ENCODE peak calls at places on chromosomes 2 and 18, in four cellular contexts. E, B, X and L are unnamed samples.

GRCh38 chr2:110125292-110125691 is 9.7 kb upstream of the MALL start:
- DNase-seq in B (no peak), X (no peak), E (no peak), L (no peak)

GRCh38 chr2:98393354-98393753 is 47.1 kb downstream of the CNGA3 start:
- DNase-seq in E (no peak), B (no peak), X (no peak), L (no peak)

GRCh38 chr2:143321994-143322393 is 192.8 kb downstream of the ARHGAP15 start:
- DNase-seq in E (no peak), B (no peak), X (peak; percentile 77), L (no peak)

GRCh38 chr2:102942098-102942497 is 180.3 kb downstream of the TMEM182 start:
- DNase-seq in X (no peak), E (no peak), B (no peak), L (no peak)

GRCh38 chr18:28365406-28365805 is 188.5 kb upstream of the CDH2 start:
- DNase-seq in E (no peak), X (no peak), B (no peak), L (no peak)

GRCh38 chr2:206095925-206096324 is 10.0 kb upstream of the INO80D start:
- DNase-seq in E (no peak), X (no peak), B (peak; percentile 81), L (no peak)

GRCh38 chr2:57934659-57935058 is 111.9 kb upstream of the VRK2 start:
- DNase-seq in B (no peak), X (no peak), E (no peak), L (no peak)

GRCh38 chr2:55922488-55922887 is 1.1 kb downstream of the EFEMP1 start:
- DNase-seq in X (no peak), B (no peak), E (no peak), L (no peak)

GRCh38 chr2:52264488-52264887 is 1232.6 kb upstream of the NRXN1 start:
- DNase-seq in X (no peak), E (no peak), B (no peak), L (no peak)

GRCh38 chr2:152405206-152406118 is 70.5 kb downstream of the FMNL2 start:
- DNase-seq in E (no peak), B (no peak), X (no peak), L (no peak)

GRCh38 chr2:141911485-141912066 is 219.2 kb downstream of the LRP1B start:
- DNase-seq in B (peak; percentile 18), E (no peak), X (peak; percentile 11), L (no peak)

GRCh38 chr18:10057808-10058791 is 144.3 kb downstream of the VAPA start:
- DNase-seq in B (peak; percentile 18), X (no peak), E (no peak), L (no peak)

GRCh38 chr18:45997689-45998088 is 30.6 kb upstream of the EPG5 start:
- DNase-seq in B (no peak), E (no peak), X (no peak), L (peak; percentile 35)

GRCh38 chr2:135258193-135258592 is 206.1 kb downstream of the RAB3GAP1 start:
- DNase-seq in E (no peak), B (no peak), X (peak; percentile 6), L (no peak)

GRCh38 chr2:230774348-230774951 is 61.8 kb downstream of the CAB39 start:
- DNase-seq in X (peak; percentile 54), B (no peak), E (no peak), L (no peak)

GRCh38 chr2:30178618-30179404 is 32.0 kb downstream of the YPEL5 start:
- DNase-seq in E (no peak), B (no peak), X (peak; percentile 51), L (no peak)

GRCh38 chr2:129712586-129712985 is 266.9 kb upstream of the RAB6C start:
- DNase-seq in B (no peak), E (no peak), X (no peak), L (no peak)

GRCh38 chr18:47407736-47408135 is 156.3 kb upstream of the SKOR2 start:
- DNase-seq in B (no peak), X (no peak), E (no peak), L (no peak)

GRCh38 chr2:136247204-136247990 is 129.4 kb upstream of the CXCR4 start:
- DNase-seq in X (peak; percentile 10), E (no peak), B (no peak), L (no peak)

GRCh38 chr18:55440988-55441387 is 147.0 kb downstream of the TCF4 start:
- DNase-seq in B (no peak), X (no peak), E (no peak), L (no peak)

GRCh38 chr2:109531221-109531620 is 82.5 kb downstream of the SEPTIN10 start:
- DNase-seq in B (no peak), E (no peak), X (no peak), L (no peak)

GRCh38 chr18:7476386-7476785 is 90.7 kb upstream of the PTPRM start:
- DNase-seq in E (no peak), B (no peak), X (no peak), L (no peak)

GRCh38 chr2:231674587-231675334 is 33.6 kb upstream of the PTMA start:
- DNase-seq in X (peak; percentile 69), B (peak; percentile 85), E (no peak), L (no peak)

GRCh38 chr2:149167941-149168340 is 129.4 kb downstream of the LYPD6B start:
- DNase-seq in B (peak; percentile 84), X (no peak), E (no peak), L (no peak)

GRCh38 chr2:67612576-67612981 is 215.4 kb downstream of the ETAA1 start:
- DNase-seq in E (no peak), X (no peak), B (no peak), L (no peak)

GRCh38 chr2:216574046-216574445 is 59.2 kb upstream of the IGFBP2 start:
- DNase-seq in E (no peak), X (no peak), B (no peak), L (no peak)

GRCh38 chr2:224958873-224959272 is 83.4 kb downstream of the DOCK10 start:
- DNase-seq in E (no peak), X (no peak), B (no peak), L (no peak)

GRCh38 chr2:104405628-104406027 is 448.3 kb upstream of the POU3F3 start:
- DNase-seq in E (no peak), X (no peak), B (no peak), L (no peak)

GRCh38 chr2:26584656-26585055 is 56.5 kb downstream of the CIB4 start:
- DNase-seq in X (no peak), B (no peak), E (no peak), L (no peak)

GRCh38 chr2:202034249-202035088 is 814 bp downstream of the FZD7 start:
- DNase-seq in X (peak; percentile 30), B (peak; percentile 26), E (no peak), L (peak; percentile 15)

DNA sequence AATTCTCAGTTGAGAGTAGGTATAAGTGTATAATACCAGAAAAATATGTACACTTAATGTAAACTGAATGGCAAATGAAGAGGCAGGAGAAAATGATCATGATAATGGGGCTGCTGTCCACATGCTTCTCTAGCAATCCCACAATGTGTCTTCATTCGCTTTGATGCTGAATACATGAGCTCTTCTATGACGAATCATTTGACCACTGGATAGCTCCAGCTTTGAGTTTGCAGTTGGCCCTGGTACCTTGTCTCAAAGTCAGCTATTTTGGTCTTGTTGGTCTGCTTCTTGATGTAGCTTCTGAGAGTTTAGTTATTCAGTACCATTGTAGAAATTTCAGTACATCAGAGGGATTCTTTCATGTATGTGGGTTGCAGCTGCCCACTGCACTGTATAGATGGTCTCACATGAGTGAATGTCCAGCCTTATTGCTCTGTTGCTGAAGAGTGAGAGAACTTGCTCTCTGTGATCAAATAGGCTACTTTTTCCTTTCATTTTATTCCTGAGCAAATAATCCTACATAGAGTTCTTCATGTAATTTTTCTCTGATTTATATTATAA is 105.1 kb downstream of the TTC27 start:
- DNase-seq in X (no peak), B (no peak), E (no peak), L (no peak)
- TF ChIP-seq SPI1 in X (no peak), B (no peak), E (no peak), L (no peak)

GRCh38 chr2:118417417-118418125 is 329.3 kb downstream of the INSIG2 start:
- DNase-seq in E (no peak), B (no peak), X (no peak), L (no peak)
- TF ChIP-seq SPI1 in E (no peak), B (no peak), X (no peak), L (no peak)

DNA sequence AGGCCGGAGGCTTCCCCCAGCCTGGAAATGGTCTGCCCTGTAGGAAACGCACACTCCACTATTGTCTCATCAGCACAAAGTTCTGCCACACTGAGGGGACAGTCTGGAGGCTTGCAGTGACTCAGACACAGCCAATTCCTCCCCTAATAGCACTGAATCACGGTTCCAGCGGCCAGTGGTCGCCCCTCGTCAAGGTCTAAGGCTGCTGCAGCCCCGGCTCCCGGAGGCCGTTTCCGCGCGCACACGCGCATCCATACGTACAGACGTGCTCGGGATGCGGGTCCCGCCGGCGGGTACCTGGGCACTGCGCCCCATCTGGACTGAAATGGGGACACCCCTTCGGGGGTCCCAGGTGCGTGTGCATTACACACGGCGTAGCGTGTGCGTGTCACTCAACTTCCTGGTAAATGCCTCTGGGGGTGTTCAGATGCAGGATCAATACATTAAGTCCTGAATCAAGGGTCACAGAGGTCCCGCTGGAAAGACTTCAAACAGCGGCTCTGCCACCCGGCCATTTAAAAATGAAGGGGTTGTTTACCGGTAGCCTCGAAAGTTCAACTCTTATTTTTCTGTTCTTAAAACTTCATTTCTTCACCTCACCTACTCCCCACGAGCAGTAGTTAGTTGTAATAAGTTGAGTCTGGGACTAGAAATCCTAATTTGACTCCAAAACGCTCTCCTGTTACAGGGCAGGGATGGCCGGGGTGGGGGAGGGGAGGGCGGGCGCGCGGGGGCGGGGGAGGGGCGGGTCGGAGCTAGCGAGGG is 575 bp upstream of the ZNF516 start:
- DNase-seq in B (peak; percentile 73), X (no peak), E (no peak), L (no peak)
- TF ChIP-seq SPI1 in B (no peak), X (no peak), E (no peak), L (no peak)

GRCh38 chr2:172373076-172373475 is 54.3 kb upstream of the ITGA6 start:
- DNase-seq in B (no peak), E (no peak), X (no peak), L (no peak)

GRCh38 chr2:172373761-172374160 is 53.6 kb upstream of the ITGA6 start:
- DNase-seq in B (no peak), X (no peak), E (no peak), L (no peak)

GRCh38 chr2:172376505-172377125 is 50.8 kb upstream of the ITGA6 start:
- DNase-seq in X (no peak), B (no peak), E (no peak), L (no peak)

GRCh38 chr2:172375247-172375646 is 52.1 kb upstream of the ITGA6 start:
- DNase-seq in E (no peak), X (no peak), B (peak; percentile 37), L (no peak)

DNA sequence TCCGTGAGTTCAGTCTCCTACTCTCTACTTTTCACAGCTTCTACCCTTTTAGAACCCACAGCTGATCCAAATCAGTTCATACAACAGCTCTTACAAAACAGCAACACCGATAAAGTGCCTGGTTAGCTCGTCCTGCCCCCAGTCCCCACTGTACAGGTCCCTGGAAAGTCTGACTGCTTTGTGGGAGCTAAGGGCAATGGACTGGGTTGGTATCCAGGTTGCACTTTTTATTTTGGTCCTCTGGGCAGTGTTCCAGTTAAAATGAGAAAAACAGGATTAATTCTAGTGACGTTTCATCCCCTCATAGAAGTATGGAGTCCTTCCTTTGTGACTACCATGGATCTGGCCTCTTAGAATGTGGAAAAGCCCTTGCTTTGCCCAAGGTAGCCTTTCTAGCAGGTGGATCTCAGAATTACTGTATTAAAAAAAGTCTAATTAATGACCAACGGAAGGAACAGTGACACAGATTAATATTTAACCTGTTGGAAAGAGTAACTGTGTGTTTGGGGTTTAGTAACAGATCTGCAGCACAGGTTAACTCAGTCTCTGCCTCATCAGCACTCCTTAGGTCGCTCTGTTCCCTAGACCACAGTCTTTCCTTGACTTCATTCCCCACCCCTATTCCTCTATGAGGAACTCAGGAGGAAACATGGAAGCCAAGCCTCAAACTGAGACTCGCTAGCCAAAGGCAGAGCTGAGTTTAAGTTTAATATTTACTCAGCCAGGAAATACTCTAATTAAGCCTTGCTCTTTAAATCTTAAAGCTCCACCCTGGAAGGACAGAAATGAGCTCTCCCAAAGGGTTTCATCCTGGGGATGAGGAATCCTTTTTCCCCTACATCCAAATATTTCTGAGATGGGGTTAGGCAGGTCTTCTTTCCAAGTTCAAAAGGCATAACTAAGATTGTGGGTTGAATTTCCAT is 52.8 kb upstream of the ITGA6 start:
- DNase-seq in E (no peak), B (no peak), X (no peak), L (no peak)
- TF ChIP-seq SPI1 in E (no peak), B (no peak), X (no peak), L (no peak)